ENCODE peak calls at places on chromosomes 1 and 21, in seven cellular contexts. Z is astrocyte, X is Peyer's patch, E is lower lobe of right lung, L is HL-60, B is upper lobe of right lung, S is IMR-90. H is an unnamed sample.

GRCh38 chr21:28089599-28090421 is 902.9 kb downstream of the LTN1 start:
- DNase-seq in Z (no peak), X (peak; percentile 44), E (no peak), L (no peak), B (no peak), S (no peak), H (no peak)

GRCh38 chr1:72397786-72398185 is 115.4 kb upstream of the NEGR1 start:
- DNase-seq in Z (peak; percentile 84), X (no peak), E (no peak), L (no peak), B (no peak), S (peak; percentile 74), H (peak; percentile 60)

GRCh38 chr1:17121881-17122280 is 2.6 kb upstream of the PADI2 start:
- DNase-seq in Z (peak; percentile 25), X (no peak), E (no peak), L (no peak), B (no peak), S (peak; percentile 61), H (no peak)

GRCh38 chr1:35834218-35834617 is 26.4 kb downstream of the AGO4 start:
- DNase-seq in Z (no peak), X (no peak), E (no peak), L (no peak), B (no peak), S (no peak), H (no peak)

GRCh38 chr1:65991694-65992093 is 199.0 kb downstream of the PDE4B start:
- DNase-seq in Z (no peak), X (no peak), E (no peak), L (no peak), B (no peak), S (no peak), H (no peak)

GRCh38 chr21:39097335-39097861 is 85.9 kb downstream of the PSMG1 start:
- DNase-seq in Z (no peak), X (no peak), E (peak; percentile 82), L (peak; percentile 63), B (no peak), S (no peak), H (no peak)

GRCh38 chr21:39669976-39670671 is 57.4 kb downstream of the B3GALT5 start:
- DNase-seq in Z (no peak), X (peak; percentile 85), E (no peak), L (no peak), B (no peak), S (no peak), H (no peak)

GRCh38 chr1:188006354-188006753 is 1177.6 kb downstream of the PLA2G4A start:
- DNase-seq in Z (no peak), X (no peak), E (no peak), L (no peak), B (no peak), S (no peak), H (no peak)

GRCh38 chr1:149848340-149848771 is 51.0 kb upstream of the BOLA1 start:
- DNase-seq in Z (no peak), X (peak; percentile 56), E (no peak), L (peak; percentile 1), B (no peak), S (no peak), H (no peak)

GRCh38 chr1:62271932-62272728 is 47.1 kb downstream of the KANK4 start:
- DNase-seq in Z (no peak), X (peak; percentile 51), E (no peak), L (peak; percentile 42), B (no peak), S (no peak), H (no peak)

GRCh38 chr1:236168716-236169429 is 26.5 kb downstream of the GPR137B start:
- DNase-seq in Z (no peak), X (peak; percentile 66), E (peak; percentile 80), L (no peak), B (peak; percentile 83), S (peak; percentile 53), H (no peak)

GRCh38 chr21:32515869-32516268 is 69.5 kb downstream of the TCP10L start:
- DNase-seq in Z (peak; percentile 33), X (no peak), E (no peak), L (no peak), B (no peak), S (peak; percentile 41), H (no peak)

GRCh38 chr1:114901739-114902255 is 47.1 kb downstream of the SYCP1 start:
- DNase-seq in Z (no peak), X (no peak), E (no peak), L (no peak), B (no peak), S (no peak), H (no peak)

GRCh38 chr1:230757856-230758704 is 10.9 kb downstream of the CAPN9 start:
- DNase-seq in Z (no peak), X (no peak), E (no peak), L (no peak), B (no peak), S (no peak), H (no peak)

GRCh38 chr1:228869312-228869824 is 134.1 kb downstream of the RHOU start:
- DNase-seq in Z (no peak), X (no peak), E (no peak), L (no peak), B (no peak), S (no peak), H (no peak)

GRCh38 chr21:35457097-35457496 is 408.0 kb upstream of the RUNX1 start:
- DNase-seq in Z (no peak), X (no peak), E (no peak), L (no peak), B (no peak), S (no peak), H (no peak)

GRCh38 chr1:31704261-31705079 is 653 bp upstream of the COL16A1 start:
- DNase-seq in Z (peak; percentile 72), X (peak; percentile 59), E (no peak), L (no peak), B (no peak), S (peak; percentile 70), H (no peak)

GRCh38 chr1:76433528-76433927 is 359.0 kb downstream of the ST6GALNAC3 start:
- DNase-seq in Z (peak; percentile 8), X (no peak), E (no peak), L (no peak), B (no peak), S (peak; percentile 20), H (no peak)

DNA sequence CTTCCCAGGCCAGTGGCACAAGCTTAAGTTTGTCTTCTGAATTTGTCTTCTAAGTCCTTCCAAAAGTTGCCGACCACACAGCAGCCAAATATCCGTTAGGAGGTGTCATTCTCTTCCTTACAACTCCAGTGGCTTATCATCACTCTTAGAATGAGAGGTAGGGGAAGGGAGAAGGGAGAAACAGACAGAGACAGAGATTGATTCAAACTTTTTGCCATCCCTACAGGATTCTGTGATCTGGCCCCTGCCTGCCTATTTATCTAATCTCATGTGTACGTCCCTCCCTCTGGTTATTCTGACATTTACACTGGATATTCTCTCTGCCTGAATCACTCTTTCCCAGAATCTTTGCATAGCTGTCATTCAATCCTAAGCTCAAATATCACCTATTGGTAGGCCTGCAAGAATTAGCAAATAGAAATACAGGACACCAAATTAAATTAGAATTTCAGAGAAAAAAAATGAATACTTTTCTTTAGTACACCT is 488 bp upstream of the GNL2 start:
- DNase-seq in Z (no peak), X (no peak), E (no peak), L (no peak), B (no peak), S (no peak), H (no peak)
- H3K4me3 ChIP-seq in Z (peak overlapping the region; percentile 89), X (peak overlapping the region; percentile 70), E (peak overlapping the region; percentile 82), L (peak overlapping the region; percentile 69), B (peak overlapping the region; percentile 74), S (peak overlapping the region; percentile 80), H (peak overlapping the region; percentile 69)

DNA sequence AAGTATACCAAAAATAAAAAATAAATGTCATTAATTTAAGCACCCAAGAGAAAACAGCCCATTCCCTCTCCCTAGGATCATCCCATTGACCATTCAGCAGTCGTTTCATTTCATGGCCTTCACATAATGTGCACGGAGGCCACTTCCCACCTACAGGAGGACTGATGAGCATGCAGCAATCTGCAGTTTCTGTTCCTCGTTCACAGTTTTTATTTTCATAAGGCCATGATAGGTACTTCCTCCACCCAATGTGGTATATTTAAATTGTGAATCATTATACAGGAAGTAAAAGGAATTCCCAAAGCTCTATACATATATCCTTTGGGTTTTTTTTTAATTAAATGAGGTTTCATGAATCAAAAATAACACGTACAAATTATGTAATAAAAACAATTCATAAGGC is 27.7 kb upstream of the SLC44A3 start:
- DNase-seq in Z (no peak), X (no peak), E (no peak), L (peak; percentile 33), B (no peak), S (peak; percentile 67), H (no peak)
- TF ChIP-seq CTCF in Z (peak; percentile 24), X (no peak), E (peak; percentile 31), L (peak; percentile 6), B (peak; percentile 28), S (peak; percentile 17), H (peak; percentile 37)

GRCh38 chr1:157196245-157196543 is 58.0 kb upstream of the ETV3 start:
- DNase-seq in Z (no peak), X (peak; percentile 18), E (no peak), L (no peak), B (no peak), S (no peak), H (no peak)

GRCh38 chr1:157195521-157196244 is 57.5 kb upstream of the ETV3 start:
- DNase-seq in Z (no peak), X (peak; percentile 35), E (no peak), L (no peak), B (peak; percentile 63), S (no peak), H (no peak)

GRCh38 chr1:157193219-157193618 is 55.0 kb upstream of the ETV3 start:
- DNase-seq in Z (no peak), X (no peak), E (no peak), L (no peak), B (no peak), S (no peak), H (no peak)

GRCh38 chr1:157193702-157194391 is 55.7 kb upstream of the ETV3 start:
- DNase-seq in Z (peak; percentile 12), X (peak; percentile 85), E (peak; percentile 71), L (peak; percentile 66), B (peak; percentile 82), S (peak; percentile 42), H (peak; percentile 9)

GRCh38 chr1:157194739-157195520 is 56.7 kb upstream of the ETV3 start:
- DNase-seq in Z (no peak), X (peak; percentile 31), E (no peak), L (no peak), B (no peak), S (no peak), H (no peak)
- H3K27me3 ChIP-seq in Z (peaks cover 42% of the 10 kb centered on the region), X (no peaks in the 10 kb centered on the region), E (peaks cover 36% of the 10 kb centered on the region), L (peaks cover 18% of the 10 kb centered on the region), B (peaks cover 25% of the 10 kb centered on the region), S (peaks cover 47% of the 10 kb centered on the region), H (peaks cover 5% of the 10 kb centered on the region)

DNA sequence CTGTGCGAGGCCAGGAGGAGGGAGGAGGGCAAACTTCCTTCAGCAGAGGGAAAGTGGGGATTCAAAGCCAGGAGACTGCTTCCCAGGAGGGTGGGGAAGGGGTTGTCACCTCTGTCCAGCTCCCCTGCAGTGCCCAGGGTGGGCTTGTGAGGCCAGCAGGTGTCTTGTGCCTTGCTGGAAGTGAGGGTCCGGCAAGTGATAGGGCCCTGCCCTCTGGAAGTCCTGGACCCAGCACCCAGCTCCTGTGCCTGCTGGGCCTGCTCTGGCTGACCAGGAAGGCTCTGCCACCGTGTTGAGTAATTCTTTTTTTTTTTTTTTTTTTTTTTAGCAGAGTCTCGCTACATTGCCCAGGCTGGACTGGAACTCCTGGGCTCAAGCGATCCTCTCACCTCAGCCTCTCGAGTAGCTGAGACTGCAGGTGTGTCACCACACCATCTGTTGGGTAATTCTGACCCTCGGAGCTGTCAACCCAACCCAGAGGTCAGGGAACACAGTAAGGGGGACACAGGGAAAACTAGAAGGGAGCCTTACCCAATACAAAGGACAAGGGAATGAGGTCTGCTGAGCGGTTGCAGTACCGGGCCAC is 1.0 kb downstream of the BEST4 start:
- DNase-seq in Z (no peak), X (no peak), E (no peak), L (no peak), B (no peak), S (no peak), H (no peak)
- H3K4me3 ChIP-seq in Z (no peak overlapping the region), X (no peak overlapping the region), E (no peak overlapping the region), L (no peak overlapping the region), B (peak overlapping the region; percentile 59), S (no peak overlapping the region), H (no peak overlapping the region)